ENCODE peak calls at places on chromosomes 6 and 20, in seven cellular contexts. W is posterior cingulate gyrus; Y is GF-D8; Q is A172; O is astrocyte of the spinal cord; E is mucosa of gallbladder; P is stimulated activated CD4-positive, alpha-beta T cell treated with anti-CD3 and anti-CD28 coated beads, Interleukin-1b, Interleukin-23, amount 100 ng/mL, for 1 hour. R is an unnamed sample.

GRCh38 chr20:50663095-50663821 is 28.1 kb downstream of the RIPOR3 start:
- DNase-seq in W (no peak), Y (peak), Q (peak), O (no peak), E (peak), P (no peak), R (peak)

GRCh38 chr6:111604259-111605099 is 1.2 kb downstream of the TRAF3IP2 start:
- DNase-seq in W (no peak), Y (peak), Q (no peak), O (peak), E (peak), P (no peak), R (no peak)

GRCh38 chr6:125797934-125798444 is 7.2 kb downstream of the NCOA7 start:
- DNase-seq in W (no peak), Y (no peak), Q (no peak), O (no peak), E (no peak), P (no peak), R (no peak)

GRCh38 chr6:49326337-49326736 is 136.7 kb downstream of the MMUT start:
- DNase-seq in W (no peak), Y (no peak), Q (peak), O (peak), E (no peak), P (no peak), R (peak)

GRCh38 chr20:47211036-47211435 is 145.5 kb downstream of the ZMYND8 start:
- DNase-seq in W (no peak), Y (no peak), Q (no peak), O (no peak), E (no peak), P (no peak), R (no peak)

GRCh38 chr6:84466521-84466920 is 239.1 kb upstream of the CEP162 start:
- DNase-seq in W (no peak), Y (no peak), Q (peak), O (peak), E (peak), P (no peak), R (peak)

GRCh38 chr6:137852346-137852745 is 14.7 kb upstream of the TNFAIP3 start:
- DNase-seq in W (no peak), Y (no peak), Q (no peak), O (no peak), E (no peak), P (no peak), R (no peak)

GRCh38 chr6:30752164-30752927 is 8.0 kb upstream of the IER3 start:
- DNase-seq in W (peak), Y (no peak), Q (peak), O (peak), E (peak), P (no peak), R (peak)

GRCh38 chr6:22568854-22569253 is 512 bp upstream of the HDGFL1 start:
- DNase-seq in W (no peak), Y (no peak), Q (no peak), O (no peak), E (no peak), P (no peak), R (no peak)

GRCh38 chr6:35427851-35428321 is 24.3 kb upstream of the FANCE start:
- DNase-seq in W (no peak), Y (no peak), Q (peak), O (peak), E (no peak), P (no peak), R (no peak)

GRCh38 chr6:103672169-103672568 is 1187.5 kb downstream of the HACE1 start:
- DNase-seq in W (no peak), Y (no peak), Q (peak), O (peak), E (no peak), P (no peak), R (no peak)

GRCh38 chr6:104684911-104685415 is 174.8 kb downstream of the HACE1 start:
- DNase-seq in W (no peak), Y (no peak), Q (no peak), O (no peak), E (no peak), P (no peak), R (no peak)

GRCh38 chr20:15296422-15296821 is 959.0 kb upstream of the FLRT3 start:
- DNase-seq in W (no peak), Y (no peak), Q (no peak), O (no peak), E (no peak), P (no peak), R (no peak)

GRCh38 chr6:147205690-147206600 is 1.7 kb downstream of the STXBP5 start:
- DNase-seq in W (peak), Y (no peak), Q (peak), O (no peak), E (peak), P (no peak), R (no peak)

GRCh38 chr6:122007366-122007765 is 392.1 kb upstream of the HSF2 start:
- DNase-seq in W (no peak), Y (no peak), Q (no peak), O (peak), E (no peak), P (no peak), R (no peak)

GRCh38 chr6:26195924-26196845 is 109.0 kb downstream of the HFE start:
- DNase-seq in W (no peak), Y (no peak), Q (peak), O (peak), E (no peak), P (no peak), R (no peak)

GRCh38 chr20:9359561-9360308 is 154.7 kb upstream of the LAMP5 start:
- DNase-seq in W (peak), Y (no peak), Q (peak), O (peak), E (peak), P (no peak), R (no peak)

GRCh38 chr20:37564388-37565133 is 36.9 kb upstream of the BLCAP start:
- DNase-seq in W (peak), Y (no peak), Q (no peak), O (peak), E (peak), P (peak), R (no peak)

GRCh38 chr6:161949531-161949930 is 675.7 kb upstream of the AGPAT4 start:
- DNase-seq in W (no peak), Y (no peak), Q (no peak), O (peak), E (no peak), P (no peak), R (no peak)

GRCh38 chr6:11791354-11792107 is 12.9 kb upstream of the ADTRP start:
- DNase-seq in W (no peak), Y (no peak), Q (no peak), O (no peak), E (no peak), P (no peak), R (no peak)

GRCh38 chr6:118804091-118804490 is 89.9 kb upstream of the ASF1A start:
- DNase-seq in W (no peak), Y (no peak), Q (no peak), O (no peak), E (no peak), P (no peak), R (no peak)

GRCh38 chr6:4280721-4281120 is 145.3 kb upstream of the ECI2 start:
- DNase-seq in W (no peak), Y (no peak), Q (peak), O (peak), E (no peak), P (no peak), R (peak)

GRCh38 chr6:113073611-113074191 is 726.6 kb downstream of the RFPL4B start:
- DNase-seq in W (no peak), Y (no peak), Q (peak), O (peak), E (no peak), P (no peak), R (no peak)

GRCh38 chr6:2242311-2242710 is 3.1 kb downstream of the GMDS start:
- DNase-seq in W (no peak), Y (no peak), Q (no peak), O (no peak), E (no peak), P (no peak), R (no peak)

GRCh38 chr20:45946149-45946970 is 11.9 kb downstream of the PCIF1 start:
- DNase-seq in W (no peak), Y (peak), Q (peak), O (no peak), E (peak), P (no peak), R (no peak)

GRCh38 chr6:36679043-36679821 is 718 bp downstream of the CDKN1A start:
- DNase-seq in W (peak), Y (no peak), Q (peak), O (peak), E (peak), P (no peak), R (no peak)

GRCh38 chr6:32168350-32168749 is 4.0 kb downstream of the EGFL8 start:
- DNase-seq in W (no peak), Y (no peak), Q (no peak), O (no peak), E (no peak), P (no peak), R (no peak)

GRCh38 chr20:15895560-15896084 is 677.6 kb downstream of the KIF16B start:
- DNase-seq in W (no peak), Y (no peak), Q (no peak), O (no peak), E (no peak), P (no peak), R (no peak)